ENCODE peak calls at places on chromosome 4, in seven cellular contexts. B is gastrocnemius medialis, I is aorta, A is right atrium auricular region, U is endothelial cell of umbilical vein, F is heart right ventricle, T is heart left ventricle. S is an unnamed sample.

GRCh38 chr4:59612235-59612634 is 1587.9 kb upstream of the ADGRL3 start:
- DNase-seq in B (no peak), I (no peak), A (no peak), U (no peak), F (no peak), T (no peak), S (no peak)

GRCh38 chr4:73451978-73452747 is 16.1 kb downstream of the AFP start:
- DNase-seq in B (no peak), I (no peak), A (no peak), U (no peak), F (no peak), T (no peak), S (no peak)

GRCh38 chr4:173675446-173675845 is 145.4 kb upstream of the HAND2 start:
- DNase-seq in B (no peak), I (no peak), A (no peak), U (no peak), F (no peak), T (no peak), S (no peak)

GRCh38 chr4:120769227-120769626 is 153.3 kb downstream of the PRDM5 start:
- DNase-seq in B (no peak), I (no peak), A (no peak), U (peak; percentile 16), F (no peak), T (no peak), S (no peak)

GRCh38 chr4:106869551-106869950 is 166.6 kb downstream of the DKK2 start:
- DNase-seq in B (no peak), I (no peak), A (no peak), U (no peak), F (no peak), T (no peak), S (no peak)

GRCh38 chr4:153555730-153556440 is 89.7 kb downstream of the TMEM131L start:
- DNase-seq in B (no peak), I (peak; percentile 90), A (peak; percentile 90), U (peak; percentile 90), F (peak; percentile 82), T (peak; percentile 84), S (peak; percentile 55)

GRCh38 chr4:58649236-58649635 is 1539.1 kb upstream of the IGFBP7 start:
- DNase-seq in B (no peak), I (no peak), A (no peak), U (no peak), F (no peak), T (no peak), S (no peak)

GRCh38 chr4:41363384-41363981 is 106.8 kb downstream of the UCHL1 start:
- DNase-seq in B (peak; percentile 20), I (peak; percentile 77), A (peak; percentile 77), U (peak; percentile 83), F (no peak), T (peak; percentile 60), S (no peak)

GRCh38 chr4:130747842-130748241 is 1651.9 kb downstream of the C4orf33 start:
- DNase-seq in B (no peak), I (no peak), A (no peak), U (no peak), F (no peak), T (no peak), S (no peak)

GRCh38 chr4:71847300-71847699 is 63.4 kb upstream of the GC start:
- DNase-seq in B (no peak), I (no peak), A (no peak), U (no peak), F (no peak), T (no peak), S (no peak)

GRCh38 chr4:10866691-10867090 is 182.1 kb upstream of the CLNK start:
- DNase-seq in B (no peak), I (no peak), A (no peak), U (no peak), F (no peak), T (no peak), S (no peak)

GRCh38 chr4:81802308-81802846 is 330.7 kb upstream of the RASGEF1B start:
- DNase-seq in B (no peak), I (no peak), A (no peak), U (no peak), F (no peak), T (no peak), S (no peak)

GRCh38 chr4:40918330-40918729 is 168.6 kb downstream of the NSUN7 start:
- DNase-seq in B (peak; percentile 80), I (peak; percentile 80), A (peak; percentile 87), U (peak; percentile 36), F (peak; percentile 50), T (peak; percentile 59), S (peak; percentile 46)

GRCh38 chr4:130563185-130563890 is 1467.4 kb downstream of the C4orf33 start:
- DNase-seq in B (no peak), I (peak; percentile 58), A (peak; percentile 65), U (peak; percentile 73), F (no peak), T (peak; percentile 23), S (peak; percentile 41)

GRCh38 chr4:38154681-38155588 is 194.7 kb downstream of the PTTG2 start:
- DNase-seq in B (peak; percentile 11), I (no peak), A (no peak), U (no peak), F (peak; percentile 60), T (peak; percentile 42), S (no peak)

GRCh38 chr4:93996895-93997294 is 168.3 kb downstream of the ATOH1 start:
- DNase-seq in B (no peak), I (no peak), A (no peak), U (no peak), F (no peak), T (no peak), S (no peak)

GRCh38 chr4:88803600-88804096 is 106.0 kb upstream of the NAP1L5 start:
- DNase-seq in B (peak; percentile 64), I (no peak), A (peak; percentile 64), U (peak; percentile 34), F (no peak), T (peak; percentile 15), S (peak; percentile 17)

GRCh38 chr4:101475246-101475645 is 127.9 kb upstream of the PPP3CA start:
- DNase-seq in B (no peak), I (no peak), A (no peak), U (no peak), F (no peak), T (no peak), S (no peak)

GRCh38 chr4:1502976-1503375 is 96.7 kb upstream of the NKX1-1 start:
- DNase-seq in B (peak; percentile 1), I (no peak), A (no peak), U (no peak), F (no peak), T (peak; percentile 8), S (no peak)

GRCh38 chr4:146654976-146655761 is 16.5 kb downstream of the POU4F2 start:
- DNase-seq in B (no peak), I (no peak), A (no peak), U (no peak), F (no peak), T (no peak), S (no peak)

GRCh38 chr4:82043081-82043808 is 330.5 kb downstream of the HNRNPD start:
- DNase-seq in B (no peak), I (no peak), A (no peak), U (no peak), F (no peak), T (no peak), S (no peak)

GRCh38 chr4:134365852-134366251 is 164.3 kb upstream of the PABPC4L start:
- DNase-seq in B (no peak), I (no peak), A (no peak), U (no peak), F (no peak), T (no peak), S (no peak)

GRCh38 chr4:142110136-142110535 is 473.8 kb downstream of the IL15 start:
- DNase-seq in B (no peak), I (no peak), A (no peak), U (peak; percentile 70), F (no peak), T (no peak), S (no peak)

GRCh38 chr4:142112451-142112850 is 476.1 kb downstream of the IL15 start:
- DNase-seq in B (no peak), I (no peak), A (no peak), U (peak; percentile 60), F (no peak), T (no peak), S (no peak)
- H3K36me3 ChIP-seq in B (no peaks in the 10 kb centered on the region), I (no peaks in the 10 kb centered on the region), A (peaks cover 7% of the 10 kb centered on the region), U (no peaks in the 10 kb centered on the region), F (peaks cover 36% of the 10 kb centered on the region), T (no peaks in the 10 kb centered on the region), S (no peaks in the 10 kb centered on the region)

GRCh38 chr4:186765673-186766546 is 42.3 kb upstream of the FAT1 start:
- DNase-seq in B (no peak), I (no peak), A (no peak), U (no peak), F (no peak), T (no peak), S (no peak)

GRCh38 chr4:186764457-186764856 is 40.8 kb upstream of the FAT1 start:
- DNase-seq in B (no peak), I (no peak), A (no peak), U (no peak), F (no peak), T (no peak), S (no peak)

GRCh38 chr4:186762865-186763264 is 39.2 kb upstream of the FAT1 start:
- DNase-seq in B (no peak), I (no peak), A (no peak), U (no peak), F (no peak), T (no peak), S (no peak)

GRCh38 chr4:186767794-186768193 is 44.1 kb upstream of the FAT1 start:
- DNase-seq in B (no peak), I (no peak), A (no peak), U (no peak), F (no peak), T (no peak), S (no peak)

DNA sequence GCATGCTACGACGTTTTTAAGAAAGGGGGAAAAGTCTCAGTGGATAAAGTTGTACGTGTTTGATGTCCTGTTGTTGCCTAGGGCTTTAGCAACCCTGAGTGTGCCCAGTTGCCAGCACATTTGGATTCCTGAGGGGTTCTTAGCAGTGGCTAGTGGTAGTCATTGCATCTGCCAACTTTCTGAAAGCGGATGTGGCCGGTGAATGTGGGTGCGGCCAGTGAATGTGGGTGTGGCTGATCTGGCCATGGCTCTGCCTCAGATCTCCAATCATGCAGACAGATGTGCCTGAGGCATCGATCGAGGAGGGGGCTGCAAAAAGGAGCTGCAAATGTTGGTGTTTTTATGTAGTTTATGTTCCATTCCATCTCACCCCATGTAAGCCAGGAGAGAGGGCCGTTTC is 41.5 kb upstream of the FAT1 start:
- DNase-seq in B (no peak), I (peak; percentile 58), A (no peak), U (no peak), F (no peak), T (no peak), S (peak; percentile 24)
- H3K27ac ChIP-seq in B (no peak overlapping the region), I (no peak overlapping the region), A (no peak overlapping the region), U (no peak overlapping the region), F (no peak overlapping the region), T (no peak overlapping the region), S (peak overlapping the region; percentile 50)

GRCh38 chr4:186820371-186820990 is 96.8 kb upstream of the FAT1 start:
- DNase-seq in B (no peak), I (peak; percentile 56), A (no peak), U (peak; percentile 68), F (peak; percentile 58), T (peak; percentile 18), S (no peak)
- H3K4me1 ChIP-seq in B (no peaks in the 10 kb centered on the region), I (no peaks in the 10 kb centered on the region), A (no peaks in the 10 kb centered on the region), U (peaks cover 2% of the 10 kb centered on the region), F (no peaks in the 10 kb centered on the region), T (no peaks in the 10 kb centered on the region), S (no peaks in the 10 kb centered on the region)

DNA sequence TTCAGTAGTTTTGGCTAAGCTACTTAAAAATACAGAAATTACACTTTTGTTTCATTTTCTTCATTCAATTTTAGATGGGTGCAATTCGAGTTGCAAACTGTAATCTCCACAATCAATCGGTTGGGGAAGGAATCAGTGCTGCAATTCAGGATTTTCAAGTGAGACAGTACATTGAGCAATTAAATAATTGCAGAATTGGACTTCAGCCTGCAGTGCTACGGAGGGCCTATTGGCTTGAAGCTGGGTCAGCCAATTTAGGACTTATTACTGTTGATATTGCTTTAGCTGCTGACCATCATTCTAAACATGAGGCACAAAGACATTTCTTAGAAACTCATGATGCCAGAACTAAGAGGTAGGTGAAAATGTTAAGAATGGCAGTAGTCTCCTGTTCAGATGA is 77.7 kb downstream of the BLTP1 start:
- DNase-seq in B (no peak), I (no peak), A (no peak), U (no peak), F (no peak), T (no peak), S (no peak)
- H3K36me3 ChIP-seq in B (no peaks in the 10 kb centered on the region), I (no peaks in the 10 kb centered on the region), A (no peaks in the 10 kb centered on the region), U (peaks cover under 1% of the 10 kb centered on the region), F (peaks cover 100% of the 10 kb centered on the region), T (no peaks in the 10 kb centered on the region), S (peaks cover 66% of the 10 kb centered on the region)

S was measured in tibial nerve.